ENCODE peak calls at places on chromosomes 6 and 20, in seven cellular contexts. X, B, E, H, V, P and T are unnamed samples.

GRCh38 chr6:118668761-118669411 is 17.5 kb upstream of the CEP85L start:
- DNase-seq in H (no peak), E (peak; percentile 85), V (no peak), X (no peak), P (no peak), B (no peak), T (no peak)

GRCh38 chr20:36339646-36340592 is 33.8 kb downstream of the DLGAP4 start:
- DNase-seq in P (no peak), X (no peak), H (no peak), E (no peak), B (no peak), V (no peak), T (no peak)

GRCh38 chr20:19427480-19427879 is 215.0 kb downstream of the SLC24A3 start:
- DNase-seq in E (no peak), V (no peak), H (no peak), X (no peak), B (no peak), P (no peak), T (no peak)

GRCh38 chr6:129631070-129631469 is 78.9 kb downstream of the ARHGAP18 start:
- DNase-seq in E (no peak), B (no peak), X (no peak), P (no peak), V (no peak), H (no peak), T (no peak)

GRCh38 chr20:17556842-17557674 is 12.8 kb upstream of the DSTN start:
- DNase-seq in E (peak; percentile 34), P (peak; percentile 72), B (no peak), X (peak; percentile 85), H (peak; percentile 80), V (no peak), T (no peak)

GRCh38 chr6:155690820-155691219 is 235.2 kb upstream of the NOX3 start:
- DNase-seq in H (no peak), V (no peak), E (no peak), P (no peak), X (no peak), B (no peak), T (no peak)

GRCh38 chr6:8207191-8207868 is 105.0 kb upstream of the EEF1E1 start:
- DNase-seq in H (no peak), B (no peak), X (no peak), V (no peak), E (no peak), P (no peak), T (no peak)

GRCh38 chr20:58308680-58309527 is 611 bp upstream of the RAB22A start:
- DNase-seq in X (peak; percentile 66), V (peak; percentile 81), E (peak; percentile 46), P (peak; percentile 71), H (peak; percentile 66), B (no peak), T (no peak)

GRCh38 chr6:152268846-152269442 is 368.2 kb downstream of the SYNE1 start:
- DNase-seq in P (no peak), E (peak; percentile 54), V (no peak), B (no peak), H (no peak), X (no peak), T (no peak)

GRCh38 chr6:49001856-49002255 is 461.2 kb downstream of the MMUT start:
- DNase-seq in B (no peak), P (no peak), X (no peak), V (no peak), H (no peak), E (peak; percentile 35), T (no peak)

GRCh38 chr6:150857062-150857905 is 8.2 kb upstream of the MTHFD1L start:
- DNase-seq in H (no peak), E (peak; percentile 100), B (peak; percentile 96), V (no peak), P (no peak), X (peak; percentile 31), T (no peak)

GRCh38 chr6:56730663-56731529 is 88.2 kb upstream of the DST start:
- DNase-seq in P (no peak), H (no peak), E (peak; percentile 82), V (no peak), B (no peak), X (no peak), T (no peak)

DNA sequence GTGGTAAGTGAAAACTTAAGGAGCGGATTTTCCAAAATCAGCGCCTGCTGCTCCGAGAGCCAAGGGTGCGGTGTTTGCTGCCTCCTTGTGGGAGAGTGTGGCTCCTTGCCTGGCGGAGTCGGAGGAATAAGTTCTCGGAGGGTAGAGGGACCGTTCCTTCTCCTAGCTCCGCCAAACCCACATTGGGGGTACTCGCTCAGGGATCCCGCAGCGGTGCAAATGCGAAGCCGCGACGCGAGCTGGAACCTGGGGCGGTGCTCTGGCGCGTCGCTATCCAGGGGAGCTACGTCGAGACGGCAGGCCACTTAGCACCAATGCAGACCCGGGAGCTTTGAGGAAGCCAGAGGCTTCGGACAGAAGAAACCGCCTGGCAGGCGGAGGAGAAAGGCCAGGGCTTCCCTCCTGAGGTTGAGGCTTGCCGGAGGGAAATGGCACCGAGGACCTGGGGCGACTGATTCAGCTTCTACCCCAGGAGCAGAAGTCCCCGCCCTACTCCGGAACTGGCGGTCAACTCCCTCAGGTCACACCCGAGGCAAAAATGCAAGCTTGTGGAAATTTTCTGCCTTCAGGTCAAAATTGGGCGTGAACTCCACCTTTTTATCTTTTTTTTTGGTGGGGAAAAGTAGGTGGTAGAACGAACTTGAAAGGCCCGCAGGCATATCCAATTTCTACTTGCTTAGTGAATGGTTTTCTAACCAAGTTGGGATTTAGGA is 5.7 kb upstream of the DDX43 start:
- DNase-seq in B (no peak), V (peak; percentile 74), X (peak; percentile 22), E (peak; percentile 51), P (peak; percentile 22), H (peak; percentile 29), T (no peak)
- H3K4me3 ChIP-seq in B (peak overlapping the region; percentile 65), V (peak overlapping the region; percentile 64), X (peak overlapping the region; percentile 23), E (peak overlapping the region; percentile 45), P (peak overlapping the region; percentile 29), H (peak overlapping the region; percentile 67), T (no peak overlapping the region)

DNA sequence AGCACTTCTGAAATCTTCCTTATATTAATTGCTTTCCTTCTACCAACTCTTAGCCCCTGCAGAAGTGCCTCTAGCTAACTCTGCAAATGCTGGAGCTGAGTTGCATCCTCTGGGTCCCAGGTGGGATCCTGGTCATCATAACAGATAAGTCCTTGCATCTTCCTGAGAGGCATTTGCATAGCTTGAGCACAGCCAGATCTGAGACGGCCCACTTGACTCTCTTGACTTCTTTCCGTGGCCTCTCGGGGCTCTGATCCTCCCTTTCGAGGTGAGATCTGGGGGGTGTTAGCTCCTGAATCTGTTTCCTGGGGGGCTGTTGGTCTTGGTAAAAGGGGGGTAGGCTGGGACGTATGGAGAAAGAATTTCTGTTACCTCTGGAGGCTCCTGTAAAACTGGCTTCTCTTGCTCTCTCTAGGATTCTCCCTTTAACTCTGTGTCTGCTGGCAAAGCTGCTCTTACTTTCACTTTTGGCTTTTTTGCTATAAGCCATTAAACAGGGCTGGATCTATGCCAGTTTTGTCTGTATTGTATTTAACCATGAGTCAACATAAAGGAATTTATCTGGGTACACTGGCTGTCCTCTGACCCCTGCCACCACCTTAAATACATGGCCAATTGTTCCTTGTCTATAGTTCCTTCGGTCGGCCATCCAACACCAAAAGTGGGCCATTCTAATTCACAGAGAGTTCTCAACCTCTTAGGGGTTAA is 223.1 kb upstream of the SYNCRIP start:
- DNase-seq in B (peak; percentile 5), V (peak; percentile 37), P (no peak), H (no peak), E (peak; percentile 71), X (no peak), T (peak; percentile 37)
- H3K4me3 ChIP-seq in B (peak overlapping the region; percentile 70), V (peak overlapping the region; percentile 54), P (peak overlapping the region; percentile 45), H (peak overlapping the region; percentile 58), E (peak overlapping the region; percentile 58), X (peak overlapping the region; percentile 48), T (peak overlapping the region; percentile 46)

DNA sequence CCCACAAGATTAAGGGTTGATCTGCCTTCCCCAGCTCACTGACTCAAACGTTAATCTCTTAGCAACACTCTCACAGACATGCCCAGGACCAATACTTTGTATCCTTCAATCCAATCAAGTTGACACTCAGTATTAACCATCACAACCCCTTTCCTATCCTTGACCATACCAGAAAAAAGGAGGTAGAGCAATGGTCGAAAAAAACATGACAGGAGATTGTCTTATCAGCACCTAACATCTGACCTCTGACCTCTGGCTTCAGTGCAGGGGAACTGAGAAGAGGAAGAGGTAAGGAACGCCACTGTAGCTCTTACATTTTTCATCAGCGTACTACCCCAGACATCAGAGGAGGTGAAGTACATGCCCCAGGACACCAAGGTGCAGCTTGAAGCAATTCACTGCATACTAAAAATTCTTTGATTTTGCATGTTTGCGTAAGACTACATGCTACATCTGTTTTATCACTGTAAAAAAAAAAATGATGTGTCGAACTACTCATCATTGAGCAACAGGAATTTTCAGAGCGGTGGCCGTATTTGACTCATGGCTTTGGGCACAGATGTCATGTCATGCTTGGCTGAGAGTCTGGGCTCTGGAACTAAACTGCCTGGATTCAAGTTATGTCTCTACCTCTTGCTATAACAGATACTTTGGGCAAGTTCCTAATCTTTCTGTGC is 188.0 kb upstream of the TAB2 start:
- DNase-seq in H (no peak), E (peak; percentile 65), B (peak; percentile 21), P (no peak), X (no peak), V (peak; percentile 12), T (no peak)
- H3K4me3 ChIP-seq in H (no peak overlapping the region), E (no peak overlapping the region), B (no peak overlapping the region), P (no peak overlapping the region), X (no peak overlapping the region), V (no peak overlapping the region), T (no peak overlapping the region)

GRCh38 chr6:131061771-131062160 is 1.3 kb downstream of the EPB41L2 start:
- DNase-seq in X (no peak), P (no peak), E (no peak), V (peak; percentile 27), B (no peak), H (no peak), T (no peak)

GRCh38 chr6:131061041-131061770 is 1.8 kb downstream of the EPB41L2 start:
- DNase-seq in B (no peak), H (no peak), V (peak; percentile 40), P (no peak), X (no peak), E (peak; percentile 67), T (no peak)

GRCh38 chr6:131058236-131058635 is 4.8 kb downstream of the EPB41L2 start:
- DNase-seq in B (no peak), P (no peak), X (no peak), H (no peak), E (peak; percentile 57), V (no peak), T (no peak)

GRCh38 chr6:131060311-131060710 is 2.7 kb downstream of the EPB41L2 start:
- DNase-seq in H (no peak), P (no peak), B (no peak), E (peak; percentile 64), V (peak; percentile 35), X (no peak), T (no peak)

DNA sequence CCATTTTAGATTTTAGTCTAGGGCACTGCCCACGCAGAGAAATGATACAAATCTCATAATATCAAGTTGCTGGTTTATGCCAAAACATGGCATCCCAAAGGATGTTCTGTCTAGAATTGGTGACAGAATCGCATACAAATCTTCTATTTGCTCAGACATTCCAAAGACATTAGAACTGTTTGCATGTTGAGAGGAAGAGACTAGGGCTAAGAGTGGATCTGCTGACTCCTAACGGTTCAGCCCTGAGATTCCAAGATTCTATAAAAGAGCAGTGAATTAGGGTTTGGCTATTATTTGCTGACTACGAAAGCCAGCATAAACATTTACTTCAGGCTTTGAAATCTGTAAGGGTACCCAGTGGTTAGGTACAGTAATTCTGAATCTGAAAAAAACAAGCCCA is 3.6 kb downstream of the EPB41L2 start:
- DNase-seq in H (no peak), V (no peak), X (no peak), B (no peak), E (peak; percentile 73), P (no peak), T (no peak)
- H3K4me3 ChIP-seq in H (no peak overlapping the region), V (no peak overlapping the region), X (no peak overlapping the region), B (no peak overlapping the region), E (no peak overlapping the region), P (no peak overlapping the region), T (no peak overlapping the region)